ENCODE peak calls at places on chromosomes 7 and 10, in nine cellular contexts. X is CD8-positive, alpha-beta memory T cell; L is dorsolateral prefrontal cortex; R is cardiac fibroblast; J is activated effector memory CD4-positive, alpha-beta T cell treated with anti-CD3 and anti-CD28 coated beads, Interleukin-2, amount 50 U/mL, for 16 hours; H is stimulated activated CD4-positive, alpha-beta T cell treated with anti-CD3 and anti-CD28 coated beads, Interleukin-1b, Interleukin-23, amount 100 ng/mL, for 4 hours; Q is iPS DF 6.9; P is activated naive CD4-positive, alpha-beta T cell; E is body of pancreas. S is an unnamed sample.
A peak's percentile ranks its signal among the peaks of the same experiment; 100 is the strongest.

GRCh38 chr7:137933270-137934017 is 68.4 kb downstream of the CREB3L2 start:
- DNase-seq in X (no peak), L (no peak), R (peak; percentile 68), J (no peak), H (no peak), Q (no peak), P (no peak), E (no peak), S (no peak)

GRCh38 chr7:156374335-156374734 is 266.2 kb upstream of the RNF32 start:
- DNase-seq in X (no peak), L (no peak), R (no peak), J (no peak), H (no peak), Q (no peak), P (no peak), E (no peak), S (no peak)

GRCh38 chr7:7151865-7152264 is 30.5 kb upstream of the C1GALT1 start:
- DNase-seq in X (no peak), L (no peak), R (no peak), J (no peak), H (no peak), Q (no peak), P (no peak), E (no peak), S (no peak)

GRCh38 chr7:130996841-130997231 is 262.8 kb upstream of the KLF14 start:
- DNase-seq in X (no peak), L (no peak), R (peak; percentile 48), J (peak; percentile 77), H (no peak), Q (no peak), P (no peak), E (peak; percentile 73), S (no peak)

GRCh38 chr7:74542558-74543117 is 88.9 kb downstream of the GTF2IRD1 start:
- DNase-seq in X (no peak), L (peak; percentile 64), R (no peak), J (no peak), H (no peak), Q (no peak), P (no peak), E (peak; percentile 30), S (no peak)

GRCh38 chr10:89516149-89516832 is 19.1 kb downstream of the SLC16A12 start:
- DNase-seq in X (no peak), L (no peak), R (peak; percentile 98), J (no peak), H (no peak), Q (no peak), P (no peak), E (peak; percentile 88), S (no peak)

GRCh38 chr7:21113609-21114416 is 314.1 kb upstream of the SP4 start:
- DNase-seq in X (no peak), L (no peak), R (no peak), J (no peak), H (no peak), Q (no peak), P (no peak), E (no peak), S (no peak)

GRCh38 chr7:71682181-71682580 is 550.2 kb downstream of the GALNT17 start:
- DNase-seq in X (no peak), L (no peak), R (no peak), J (no peak), H (no peak), Q (no peak), P (no peak), E (no peak), S (no peak)

GRCh38 chr10:31978158-31978483 is 49.5 kb upstream of the ARHGAP12 start:
- DNase-seq in X (no peak), L (no peak), R (no peak), J (no peak), H (no peak), Q (no peak), P (no peak), E (no peak), S (no peak)

GRCh38 chr7:3950249-3950648 is 649.2 kb downstream of the SDK1 start:
- DNase-seq in X (no peak), L (no peak), R (no peak), J (no peak), H (no peak), Q (no peak), P (no peak), E (no peak), S (no peak)

GRCh38 chr7:24911213-24911603 is 68.8 kb downstream of the OSBPL3 start:
- DNase-seq in X (peak; percentile 50), L (no peak), R (no peak), J (no peak), H (no peak), Q (no peak), P (no peak), E (no peak), S (no peak)

GRCh38 chr10:60140681-60141632 is 234.6 kb upstream of the CCDC6 start:
- DNase-seq in X (no peak), L (no peak), R (peak; percentile 33), J (no peak), H (no peak), Q (peak; percentile 72), P (no peak), E (no peak), S (no peak)

GRCh38 chr10:118927317-118927716 is 102.2 kb upstream of the NANOS1 start:
- DNase-seq in X (no peak), L (no peak), R (peak; percentile 82), J (no peak), H (no peak), Q (no peak), P (no peak), E (no peak), S (no peak)

GRCh38 chr10:114504769-114505579 is 100.7 kb upstream of the AFAP1L2 start:
- DNase-seq in X (no peak), L (no peak), R (peak; percentile 72), J (no peak), H (no peak), Q (no peak), P (no peak), E (no peak), S (no peak)

GRCh38 chr7:1111156-1111555 is 23.2 kb downstream of the GPER1 start:
- DNase-seq in X (no peak), L (peak; percentile 8), R (no peak), J (no peak), H (no peak), Q (no peak), P (no peak), E (no peak), S (no peak)

S was measured in SIG-M5.